ENCODE peak calls at places on chromosome 19, in five cellular contexts. One of them, this sample, is unnamed.

GRCh38 chr19:10872551-10873107 is 1.3 kb downstream of the CARM1 start:
- DNase-seq in PC-9: no peak
- DNase-seq in HCT116: no peak
- DNase-seq in kidney: no peak
- DNase-seq in body of pancreas: no peak
- DNase-seq in this sample: no peak

GRCh38 chr19:15623711-15624318 is 8.8 kb downstream of the CYP4F8 start:
- DNase-seq in body of pancreas: no peak
- DNase-seq in kidney: no peak
- DNase-seq in HCT116: no peak
- DNase-seq in PC-9: no peak
- DNase-seq in this sample: no peak

GRCh38 chr19:53010494-53010893 is 3.2 kb upstream of the ERVV-1 start:
- DNase-seq in PC-9: no peak
- DNase-seq in kidney: no peak
- DNase-seq in HCT116: no peak
- DNase-seq in body of pancreas: no peak
- DNase-seq in this sample: no peak

GRCh38 chr19:5472303-5472702 is 17.1 kb downstream of the ZNRF4 start:
- DNase-seq in HCT116: no peak
- DNase-seq in kidney: no peak
- DNase-seq in body of pancreas: no peak
- DNase-seq in PC-9: no peak
- DNase-seq in this sample: no peak

GRCh38 chr19:50417850-50418185 is 920 bp upstream of the SPIB start:
- DNase-seq in PC-9: no peak
- DNase-seq in body of pancreas: no peak
- DNase-seq in HCT116: no peak
- DNase-seq in kidney: no peak
- DNase-seq in this sample: no peak

GRCh38 chr19:46355991-46356669 is 9.2 kb downstream of the PPP5C start:
- DNase-seq in kidney: no peak
- DNase-seq in HCT116: no peak
- DNase-seq in body of pancreas: no peak
- DNase-seq in PC-9: no peak
- DNase-seq in this sample: no peak

GRCh38 chr19:20179946-20180345 is 12.9 kb downstream of the ZNF486 start:
- DNase-seq in body of pancreas: no peak
- DNase-seq in HCT116: no peak
- DNase-seq in PC-9: no peak
- DNase-seq in kidney: no peak
- DNase-seq in this sample: no peak

GRCh38 chr19:56217039-56217949 is 15.2 kb downstream of the ZSCAN5C start:
- DNase-seq in kidney: no peak
- DNase-seq in body of pancreas: peak
- DNase-seq in PC-9: no peak
- DNase-seq in HCT116: no peak
- DNase-seq in this sample: no peak

GRCh38 chr19:15337202-15337601 is 4.9 kb upstream of the BRD4 start:
- DNase-seq in kidney: peak
- DNase-seq in body of pancreas: no peak
- DNase-seq in HCT116: no peak
- DNase-seq in PC-9: no peak
- DNase-seq in this sample: no peak

GRCh38 chr19:19214892-19215291 is 3.1 kb downstream of the NCAN start:
- DNase-seq in HCT116: no peak
- DNase-seq in kidney: no peak
- DNase-seq in body of pancreas: peak
- DNase-seq in PC-9: no peak
- DNase-seq in this sample: no peak

GRCh38 chr19:43430142-43430710 is 15.5 kb downstream of the TEX101 start:
- DNase-seq in HCT116: no peak
- DNase-seq in PC-9: peak
- DNase-seq in body of pancreas: no peak
- DNase-seq in kidney: no peak
- DNase-seq in this sample: no peak

DNA sequence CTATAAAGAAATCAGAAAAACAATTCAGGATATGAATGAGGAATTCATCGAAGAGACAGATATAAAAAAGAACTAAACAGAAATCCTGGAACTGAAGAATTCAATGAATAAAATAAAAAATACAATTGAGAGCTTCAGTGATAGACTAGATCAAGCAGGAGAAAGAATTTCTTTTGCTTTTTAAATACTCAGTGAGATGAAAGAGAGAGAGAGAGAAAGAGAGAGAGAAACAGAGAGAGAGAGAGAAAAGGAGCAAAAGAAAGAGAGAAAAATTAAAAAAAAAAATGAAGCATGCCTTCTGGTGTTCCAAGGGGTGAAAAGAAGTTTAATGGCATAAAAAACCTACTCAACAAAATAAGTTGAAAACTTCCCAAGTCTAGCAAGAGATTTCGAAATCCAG is 22.0 kb upstream of the SLC7A9 start:
- DNase-seq in HCT116: no peak
- DNase-seq in kidney: no peak
- DNase-seq in body of pancreas: no peak
- DNase-seq in PC-9: no peak
- DNase-seq in this sample: no peak
- TF ChIP-seq CTCF in HCT116: no peak
- TF ChIP-seq CTCF in kidney: no peak
- TF ChIP-seq CTCF in body of pancreas: no peak
- TF ChIP-seq CTCF in PC-9: no peak
- TF ChIP-seq CTCF in this sample: no peak

GRCh38 chr19:2041436-2041685 is 9.7 kb downstream of the MKNK2 start:
- DNase-seq in PC-9: no peak
- DNase-seq in HCT116: no peak
- DNase-seq in kidney: no peak
- DNase-seq in body of pancreas: no peak
- DNase-seq in this sample: no peak

GRCh38 chr19:2040647-2041435 is 10.2 kb downstream of the MKNK2 start:
- DNase-seq in PC-9: no peak
- DNase-seq in body of pancreas: no peak
- DNase-seq in HCT116: no peak
- DNase-seq in kidney: peak
- DNase-seq in this sample: no peak

GRCh38 chr19:2043269-2043641 is 7.8 kb downstream of the MKNK2 start:
- DNase-seq in HCT116: no peak
- DNase-seq in kidney: peak
- DNase-seq in body of pancreas: peak
- DNase-seq in PC-9: no peak
- DNase-seq in this sample: no peak

GRCh38 chr19:2042485-2043268 is 8.4 kb downstream of the MKNK2 start:
- DNase-seq in body of pancreas: peak
- DNase-seq in PC-9: no peak
- DNase-seq in kidney: peak
- DNase-seq in HCT116: no peak
- DNase-seq in this sample: no peak

DNA sequence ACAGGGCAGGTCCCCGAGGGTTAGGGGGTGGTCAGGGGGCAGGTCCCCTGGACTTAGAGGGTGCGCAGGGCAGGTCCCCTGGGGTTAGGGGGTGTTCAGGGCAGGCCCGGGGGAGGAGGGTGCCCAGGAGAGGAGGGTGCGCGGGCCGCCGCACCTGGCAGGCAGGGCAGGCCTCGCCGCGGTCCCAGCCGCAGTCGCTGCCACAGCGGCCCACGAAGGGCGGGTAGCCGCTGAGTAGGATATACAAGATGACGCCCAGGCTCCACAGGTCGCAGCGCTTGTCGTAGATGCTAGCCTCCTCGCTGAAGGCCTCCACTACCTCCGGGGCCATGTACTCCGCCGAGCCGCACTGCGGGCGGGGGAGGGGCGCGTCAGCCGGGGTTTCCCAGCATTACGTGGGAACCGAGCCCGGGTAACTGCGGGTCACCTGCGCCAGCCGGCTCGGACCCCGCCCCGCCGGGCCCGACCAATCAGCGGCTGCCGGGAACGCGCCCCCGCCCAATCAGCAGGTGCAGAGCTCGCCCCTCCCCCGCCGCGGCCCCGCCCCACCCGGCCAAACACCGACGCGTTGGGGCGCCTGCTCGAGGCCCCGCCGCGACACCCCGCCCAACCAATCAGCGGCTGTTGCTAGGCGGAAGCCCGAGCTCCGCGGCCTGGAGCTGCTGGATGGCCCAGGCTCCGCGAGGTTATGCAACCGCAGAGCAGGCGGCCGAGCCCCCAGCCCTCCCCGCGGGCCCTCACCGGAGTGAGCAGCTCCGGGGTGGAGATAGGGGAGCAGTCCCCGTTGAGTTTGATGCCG is 9.2 kb downstream of the MKNK2 start:
- DNase-seq in PC-9: no peak
- DNase-seq in body of pancreas: peak
- DNase-seq in HCT116: peak
- DNase-seq in kidney: peak
- DNase-seq in this sample: peak
- H3K4me3 ChIP-seq in PC-9: no peak
- H3K4me3 ChIP-seq in body of pancreas: no peak
- H3K4me3 ChIP-seq in HCT116: peak
- H3K4me3 ChIP-seq in kidney: no peak
- H3K4me3 ChIP-seq in this sample: peak

GRCh38 chr19:35909684-35910035 is 1.6 kb upstream of the TYROBP start:
- DNase-seq in kidney: peak
- DNase-seq in PC-9: no peak
- DNase-seq in body of pancreas: no peak
- DNase-seq in HCT116: no peak
- DNase-seq in this sample: no peak

GRCh38 chr19:35905178-35905727 is 2.8 kb downstream of the TYROBP start:
- DNase-seq in kidney: no peak
- DNase-seq in HCT116: no peak
- DNase-seq in PC-9: no peak
- DNase-seq in body of pancreas: no peak
- DNase-seq in this sample: no peak

GRCh38 chr19:35908977-35909683 is 1.0 kb upstream of the TYROBP start:
- DNase-seq in kidney: peak
- DNase-seq in body of pancreas: peak
- DNase-seq in HCT116: no peak
- DNase-seq in PC-9: no peak
- DNase-seq in this sample: no peak

GRCh38 chr19:35907377-35907745 is 734 bp downstream of the TYROBP start:
- DNase-seq in PC-9: no peak
- DNase-seq in HCT116: no peak
- DNase-seq in body of pancreas: no peak
- DNase-seq in kidney: peak
- DNase-seq in this sample: no peak

GRCh38 chr19:35908010-35908441 is at the start of gene TYROBP:
- DNase-seq in body of pancreas: no peak
- DNase-seq in kidney: peak
- DNase-seq in PC-9: no peak
- DNase-seq in HCT116: no peak
- DNase-seq in this sample: no peak
- H3K27ac ChIP-seq in body of pancreas: no peak
- H3K27ac ChIP-seq in kidney: no peak
- H3K27ac ChIP-seq in PC-9: no peak
- H3K27ac ChIP-seq in HCT116: no peak
- H3K27ac ChIP-seq in this sample: peak

DNA sequence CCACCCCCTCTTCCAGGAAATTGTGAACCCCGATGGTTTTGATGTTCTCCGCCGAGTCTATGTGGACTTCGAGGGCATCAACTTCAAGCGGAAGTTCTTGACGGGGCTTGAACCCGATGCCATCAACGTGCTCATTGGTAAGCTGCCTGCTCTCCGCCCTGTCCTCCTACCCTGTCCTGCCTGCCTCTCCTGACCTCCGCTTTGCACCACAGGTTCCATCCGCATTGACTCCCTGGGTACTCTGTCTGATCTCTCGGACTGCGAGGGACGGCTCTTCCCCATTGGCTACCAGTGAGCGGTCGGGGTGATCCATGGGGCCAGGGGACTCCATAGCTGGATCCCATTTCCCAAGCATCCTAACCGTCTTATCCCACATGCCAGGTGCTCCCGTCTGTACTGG is 11.9 kb downstream of the IGFLR1 start:
- DNase-seq in PC-9: no peak
- DNase-seq in HCT116: no peak
- DNase-seq in body of pancreas: no peak
- DNase-seq in kidney: no peak
- DNase-seq in this sample: no peak
- TF ChIP-seq CTCF in PC-9: no peak
- TF ChIP-seq CTCF in HCT116: no peak
- TF ChIP-seq CTCF in body of pancreas: no peak
- TF ChIP-seq CTCF in kidney: no peak
- TF ChIP-seq CTCF in this sample: no peak

GRCh38 chr19:2469102-2469914 is 6.6 kb upstream of the GADD45B start:
- DNase-seq in HCT116: peak
- DNase-seq in kidney: no peak
- DNase-seq in body of pancreas: no peak
- DNase-seq in PC-9: peak
- DNase-seq in this sample: no peak
- H3K4me3 ChIP-seq in HCT116: peak
- H3K4me3 ChIP-seq in kidney: no peak
- H3K4me3 ChIP-seq in body of pancreas: no peak
- H3K4me3 ChIP-seq in PC-9: no peak
- H3K4me3 ChIP-seq in this sample: no peak

DNA sequence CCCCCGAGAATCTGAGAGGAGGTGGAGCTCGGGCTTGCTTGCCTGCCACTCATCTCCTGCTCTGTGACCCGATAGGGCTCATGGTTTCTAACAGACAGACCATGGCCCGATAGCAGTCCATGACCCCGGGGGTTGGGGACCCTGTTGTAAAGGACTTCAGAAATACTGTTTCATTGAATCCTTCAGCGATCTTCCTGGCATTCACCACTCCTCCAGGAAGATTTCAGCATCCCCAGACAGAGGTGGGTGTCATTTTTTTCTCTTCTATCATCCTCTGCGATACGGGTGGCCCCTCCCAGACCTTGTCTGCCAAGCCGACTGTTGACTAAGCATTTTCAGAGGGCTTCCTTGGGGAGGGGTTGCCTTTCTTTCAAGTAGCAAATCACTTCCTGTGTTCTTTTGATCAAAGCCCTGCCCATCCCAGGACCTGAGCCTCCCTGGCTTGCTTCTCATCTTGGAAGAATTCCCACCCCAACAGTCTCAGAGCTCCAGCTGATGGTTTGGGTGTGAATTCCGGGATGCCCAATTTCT is 1.7 kb downstream of the MYO1F start:
- DNase-seq in HCT116: no peak
- DNase-seq in kidney: no peak
- DNase-seq in body of pancreas: no peak
- DNase-seq in PC-9: peak
- DNase-seq in this sample: no peak
- H3K27ac ChIP-seq in HCT116: no peak
- H3K27ac ChIP-seq in kidney: no peak
- H3K27ac ChIP-seq in body of pancreas: no peak
- H3K27ac ChIP-seq in PC-9: no peak
- H3K27ac ChIP-seq in this sample: no peak